ENCODE peak calls at places on chromosome 1, in four cellular contexts. X is K562, Z is H1, P is GM12878. N is an unnamed sample.

GRCh38 chr1:159938221-159938852 is 7.1 kb downstream of the IGSF9 start:
- DNase-seq in X (no peak), Z (no peak), P (no peak), N (no peak)

GRCh38 chr1:65792671-65793358 is at the start of gene PDE4B:
- DNase-seq in X (no peak), Z (no peak), P (no peak), N (peak; percentile 40)

GRCh38 chr1:223393275-223394214 is at the start of gene CCDC185:
- DNase-seq in X (no peak), Z (no peak), P (no peak), N (no peak)

GRCh38 chr1:173148971-173149370 is 58.2 kb downstream of the TNFSF4 start:
- DNase-seq in X (no peak), Z (no peak), P (no peak), N (peak; percentile 51)

GRCh38 chr1:151606384-151606783 is 5.5 kb upstream of the SNX27 start:
- DNase-seq in X (no peak), Z (no peak), P (no peak), N (peak; percentile 48)

GRCh38 chr1:173470608-173471007 is 6.5 kb upstream of the PRDX6 start:
- DNase-seq in X (no peak), Z (no peak), P (no peak), N (no peak)

GRCh38 chr1:158793604-158794003 is 12.6 kb upstream of the OR6N2 start:
- DNase-seq in X (no peak), Z (no peak), P (no peak), N (no peak)

GRCh38 chr1:215458084-215458483 is 109.0 kb upstream of the KCTD3 start:
- DNase-seq in X (no peak), Z (no peak), P (no peak), N (peak; percentile 10)

GRCh38 chr1:147753084-147753483 is 7.3 kb downstream of the GJA5 start:
- DNase-seq in X (no peak), Z (no peak), P (no peak), N (no peak)

GRCh38 chr1:28775121-28775942 is 36.6 kb upstream of the OPRD1 start:
- DNase-seq in X (no peak), Z (no peak), P (no peak), N (peak; percentile 36)

GRCh38 chr1:151361883-151362282 is 10.6 kb downstream of the SELENBP1 start:
- DNase-seq in X (no peak), Z (no peak), P (no peak), N (no peak)

GRCh38 chr1:150820710-150821521 is 12.9 kb upstream of the CTSK start:
- DNase-seq in X (no peak), Z (no peak), P (no peak), N (peak; percentile 78)

GRCh38 chr1:226660410-226661182 is 78.5 kb downstream of the ITPKB start:
- DNase-seq in X (no peak), Z (no peak), P (no peak), N (no peak)

GRCh38 chr1:19080715-19081114 is 124.2 kb upstream of the IFFO2 start:
- DNase-seq in X (no peak), Z (no peak), P (no peak), N (peak; percentile 36)

GRCh38 chr1:30652151-30652915 is 71.1 kb downstream of the MATN1 start:
- DNase-seq in X (no peak), Z (no peak), P (no peak), N (no peak)

GRCh38 chr1:80892452-80892995 is 908.2 kb upstream of the ADGRL2 start:
- DNase-seq in X (no peak), Z (no peak), P (no peak), N (peak; percentile 4)

GRCh38 chr1:15070145-15070748 is 83.3 kb upstream of the TMEM51 start:
- DNase-seq in X (no peak), Z (no peak), P (no peak), N (no peak)

GRCh38 chr1:37478890-37479254 is 4.5 kb downstream of the ZC3H12A start:
- DNase-seq in X (no peak), Z (no peak), P (no peak), N (peak; percentile 50)

GRCh38 chr1:55384589-55385136 is 169.5 kb upstream of the USP24 start:
- DNase-seq in X (no peak), Z (no peak), P (no peak), N (no peak)

GRCh38 chr1:203673550-203674411 is 47.1 kb downstream of the ATP2B4 start:
- DNase-seq in X (peak; percentile 81), Z (no peak), P (no peak), N (peak; percentile 97)

GRCh38 chr1:42765832-42766722 is 751 bp downstream of the P3H1 start:
- DNase-seq in X (peak; percentile 44), Z (no peak), P (no peak), N (peak; percentile 83)

GRCh38 chr1:3529099-3529729 is 74.7 kb downstream of the ARHGEF16 start:
- DNase-seq in X (no peak), Z (no peak), P (no peak), N (no peak)

GRCh38 chr1:65421341-65422174 is 1.1 kb downstream of the LEPR start:
- DNase-seq in X (no peak), Z (no peak), P (no peak), N (peak; percentile 23)

GRCh38 chr1:198196630-198197029 is 39.8 kb downstream of the NEK7 start:
- DNase-seq in X (no peak), Z (no peak), P (no peak), N (no peak)

GRCh38 chr1:32715901-32716311 is 13.3 kb upstream of the SYNC start:
- DNase-seq in X (no peak), Z (no peak), P (no peak), N (no peak)

GRCh38 chr1:44061857-44062256 is 30.6 kb upstream of the SLC6A9 start:
- DNase-seq in X (no peak), Z (no peak), P (no peak), N (no peak)

GRCh38 chr1:3577711-3578432 is 33.4 kb downstream of the MEGF6 start:
- DNase-seq in X (no peak), Z (no peak), P (no peak), N (peak; percentile 18)

GRCh38 chr1:205285391-205286101 is 36.0 kb downstream of the NUAK2 start:
- DNase-seq in X (no peak), Z (no peak), P (peak; percentile 76), N (no peak)

GRCh38 chr1:77273891-77274290 is 7.9 kb upstream of the AK5 start:
- DNase-seq in X (no peak), Z (no peak), P (no peak), N (peak; percentile 19)

GRCh38 chr1:29124366-29125236 is 898 bp upstream of the TMEM200B start:
- DNase-seq in X (peak; percentile 99), Z (peak; percentile 66), P (no peak), N (peak; percentile 60)

GRCh38 chr1:234932506-234932905 is 196.1 kb downstream of the TOMM20 start:
- DNase-seq in X (no peak), Z (no peak), P (no peak), N (no peak)

GRCh38 chr1:228205526-228206436 is 2.1 kb upstream of the OBSCN start:
- DNase-seq in X (no peak), Z (no peak), P (no peak), N (no peak)

GRCh38 chr1:51679435-51679834 is 62.5 kb downstream of the OSBPL9 start:
- DNase-seq in X (no peak), Z (no peak), P (peak; percentile 21), N (peak; percentile 64)

GRCh38 chr1:88685239-88685604 is 1.1 kb downstream of the PKN2 start:
- DNase-seq in X (no peak), Z (no peak), P (no peak), N (no peak)

GRCh38 chr1:169214598-169214997 is 108.1 kb downstream of the ATP1B1 start:
- DNase-seq in X (no peak), Z (no peak), P (no peak), N (no peak)

GRCh38 chr1:54255026-54255425 is 55.1 kb downstream of the MRPL37 start:
- DNase-seq in X (no peak), Z (no peak), P (no peak), N (peak; percentile 73)

GRCh38 chr1:225424562-225425210 is 3.2 kb downstream of the LBR start:
- DNase-seq in X (no peak), Z (no peak), P (no peak), N (peak; percentile 56)

GRCh38 chr1:225422033-225422605 is 5.7 kb downstream of the LBR start:
- DNase-seq in X (no peak), Z (no peak), P (no peak), N (no peak)

GRCh38 chr1:225425211-225425786 is 2.5 kb downstream of the LBR start:
- DNase-seq in X (no peak), Z (peak; percentile 50), P (no peak), N (peak; percentile 48)

GRCh38 chr1:225422795-225423517 is 4.9 kb downstream of the LBR start:
- DNase-seq in X (no peak), Z (no peak), P (no peak), N (no peak)

GRCh38 chr1:225423518-225423855 is 4.4 kb downstream of the LBR start:
- DNase-seq in X (no peak), Z (no peak), P (no peak), N (no peak)
- TF ChIP-seq CHD1 in X (no peak), Z (no peak), P (no peak), N (no peak)

DNA sequence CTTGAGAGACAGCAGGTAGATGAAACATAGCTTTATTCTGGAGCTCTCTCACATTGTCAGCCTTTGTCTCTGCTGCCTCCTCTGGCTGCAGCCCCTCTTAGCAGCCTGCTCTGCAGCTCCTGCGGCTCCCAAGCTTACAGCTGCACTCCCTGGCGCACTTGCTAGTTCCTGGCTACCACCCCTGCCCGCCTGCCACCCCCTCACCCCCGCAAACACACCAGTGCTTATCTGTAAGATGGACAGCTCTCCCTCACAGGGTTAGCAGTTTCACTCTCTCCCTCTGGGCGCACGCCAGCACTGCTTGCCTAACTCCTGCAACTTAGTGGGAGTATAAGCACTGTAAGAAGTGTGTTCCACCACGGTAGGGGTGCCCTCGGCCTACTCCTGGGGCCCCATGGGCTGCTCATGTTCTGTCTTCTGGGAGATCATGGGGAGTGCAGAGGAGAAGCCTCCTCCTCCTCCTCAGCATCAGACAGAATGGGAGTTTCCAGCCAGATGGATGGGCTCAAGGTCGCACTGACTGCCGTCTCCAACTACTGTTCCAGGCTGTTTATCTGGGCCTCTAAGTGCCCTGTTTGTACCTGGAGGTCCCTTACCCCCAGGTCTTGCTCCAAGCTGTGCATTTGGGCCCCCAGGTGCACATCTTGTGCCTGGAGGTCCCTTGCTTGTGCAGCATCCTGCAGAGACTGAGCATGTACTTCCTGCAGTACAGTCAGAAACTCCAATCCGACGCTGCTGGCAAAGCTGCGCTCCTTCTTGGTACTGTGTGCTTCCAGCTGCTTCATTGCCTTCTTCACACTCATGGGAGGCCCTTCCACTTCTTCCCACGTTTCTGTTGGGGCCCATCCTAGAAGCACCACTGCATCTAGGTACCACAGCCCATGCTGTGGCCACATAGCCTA is 1388.1 kb downstream of the AMY1C start:
- DNase-seq in X (no peak), Z (peak; percentile 62), P (no peak), N (no peak)
- TF ChIP-seq CHD1 in X (no peak), Z (no peak), P (no peak), N (no peak)

GRCh38 chr1:218778731-218779130 is 394.9 kb upstream of the LYPLAL1 start:
- DNase-seq in X (no peak), Z (no peak), P (no peak), N (no peak)
- TF ChIP-seq CHD1 in X (no peak), Z (no peak), P (no peak), N (no peak)

GRCh38 chr1:1538989-1539309 is 1.5 kb downstream of the TMEM240 start:
- DNase-seq in X (no peak), Z (no peak), P (no peak), N (no peak)

GRCh38 chr1:1540817-1541628 is 599 bp upstream of the TMEM240 start:
- DNase-seq in X (no peak), Z (no peak), P (no peak), N (no peak)

GRCh38 chr1:1538334-1538733 is 2.1 kb downstream of the TMEM240 start:
- DNase-seq in X (no peak), Z (no peak), P (no peak), N (no peak)

GRCh38 chr1:1540015-1540816 is at the start of gene TMEM240:
- DNase-seq in X (no peak), Z (peak; percentile 39), P (no peak), N (peak; percentile 69)

GRCh38 chr1:1539310-1540014 is 962 bp downstream of the TMEM240 start:
- DNase-seq in X (no peak), Z (no peak), P (no peak), N (peak; percentile 47)
- TF ChIP-seq CHD1 in X (no peak), Z (no peak), P (no peak), N (no peak)

N was measured in IMR-90.